ENCODE peak calls at places on chromosomes 16 and 17, in four cellular contexts. One of them, this sample, is unnamed.

GRCh38 chr16:35749253-35750141 is 2290.1 kb downstream of the TP53TG3F start:
- DNase-seq in cardiac muscle cell: no peak
- DNase-seq in cardiac fibroblast: no peak
- DNase-seq in heart right ventricle: no peak
- DNase-seq in this sample: no peak

GRCh38 chr17:77894126-77894956 is 64.2 kb upstream of the TNRC6C start:
- DNase-seq in cardiac muscle cell: no peak
- DNase-seq in heart right ventricle: no peak
- DNase-seq in cardiac fibroblast: no peak
- DNase-seq in this sample: no peak

GRCh38 chr16:1708768-1709180 is 2.8 kb downstream of the MAPK8IP3 start:
- DNase-seq in heart right ventricle: peak
- DNase-seq in cardiac muscle cell: peak
- DNase-seq in cardiac fibroblast: peak
- DNase-seq in this sample: no peak

GRCh38 chr17:38926290-38927070 is 1.1 kb downstream of the LASP1NB start:
- DNase-seq in cardiac muscle cell: no peak
- DNase-seq in cardiac fibroblast: no peak
- DNase-seq in heart right ventricle: no peak
- DNase-seq in this sample: no peak

GRCh38 chr16:11085025-11085485 is 140.7 kb downstream of the CLEC16A start:
- DNase-seq in heart right ventricle: no peak
- DNase-seq in cardiac muscle cell: no peak
- DNase-seq in cardiac fibroblast: no peak
- DNase-seq in this sample: no peak

GRCh38 chr17:42866631-42867575 is 15.9 kb downstream of the AOC3 start:
- DNase-seq in cardiac muscle cell: no peak
- DNase-seq in cardiac fibroblast: no peak
- DNase-seq in heart right ventricle: no peak
- DNase-seq in this sample: no peak

GRCh38 chr16:24309222-24309905 is 53.2 kb downstream of the CACNG3 start:
- DNase-seq in cardiac fibroblast: peak
- DNase-seq in heart right ventricle: no peak
- DNase-seq in cardiac muscle cell: no peak
- DNase-seq in this sample: no peak

GRCh38 chr16:88650749-88651275 is at the start of gene CYBA:
- DNase-seq in cardiac muscle cell: peak
- DNase-seq in cardiac fibroblast: peak
- DNase-seq in heart right ventricle: peak
- DNase-seq in this sample: no peak

GRCh38 chr16:56424791-56425438 is 430 bp downstream of the AMFR start:
- DNase-seq in cardiac fibroblast: no peak
- DNase-seq in heart right ventricle: peak
- DNase-seq in cardiac muscle cell: peak
- DNase-seq in this sample: peak

GRCh38 chr16:81585785-81586184 is 141.2 kb downstream of the CMIP start:
- DNase-seq in cardiac fibroblast: peak
- DNase-seq in heart right ventricle: no peak
- DNase-seq in cardiac muscle cell: peak
- DNase-seq in this sample: no peak

GRCh38 chr17:41394254-41395016 is 3.0 kb downstream of the KRT31 start:
- DNase-seq in heart right ventricle: no peak
- DNase-seq in cardiac muscle cell: no peak
- DNase-seq in cardiac fibroblast: no peak
- DNase-seq in this sample: no peak

GRCh38 chr16:84144301-84144858 is 597 bp downstream of the HSDL1 start:
- DNase-seq in cardiac fibroblast: peak
- DNase-seq in heart right ventricle: peak
- DNase-seq in cardiac muscle cell: peak
- DNase-seq in this sample: peak

GRCh38 chr17:72538443-72538842 is 417.6 kb downstream of the SOX9 start:
- DNase-seq in cardiac fibroblast: no peak
- DNase-seq in heart right ventricle: no peak
- DNase-seq in cardiac muscle cell: no peak
- DNase-seq in this sample: no peak

GRCh38 chr16:57637020-57637419 is 8.6 kb downstream of the ADGRG1 start:
- DNase-seq in heart right ventricle: no peak
- DNase-seq in cardiac fibroblast: peak
- DNase-seq in cardiac muscle cell: no peak
- DNase-seq in this sample: no peak

GRCh38 chr17:57943140-57943539 is 12.1 kb downstream of the CUEDC1 start:
- DNase-seq in heart right ventricle: no peak
- DNase-seq in cardiac fibroblast: peak
- DNase-seq in cardiac muscle cell: no peak
- DNase-seq in this sample: no peak

GRCh38 chr16:19315889-19316288 is 30.4 kb downstream of the CLEC19A start:
- DNase-seq in cardiac fibroblast: no peak
- DNase-seq in heart right ventricle: no peak
- DNase-seq in cardiac muscle cell: no peak
- DNase-seq in this sample: no peak

GRCh38 chr17:42124256-42124655 is 1.7 kb downstream of the HSPB9 start:
- DNase-seq in cardiac fibroblast: no peak
- DNase-seq in cardiac muscle cell: no peak
- DNase-seq in heart right ventricle: no peak
- DNase-seq in this sample: no peak

GRCh38 chr17:8443756-8444155 is 8.1 kb downstream of the NDEL1 start:
- DNase-seq in cardiac muscle cell: no peak
- DNase-seq in cardiac fibroblast: no peak
- DNase-seq in heart right ventricle: no peak
- DNase-seq in this sample: no peak

GRCh38 chr17:12987120-12987519 is 30.7 kb downstream of the ELAC2 start:
- DNase-seq in cardiac fibroblast: no peak
- DNase-seq in heart right ventricle: no peak
- DNase-seq in cardiac muscle cell: no peak
- DNase-seq in this sample: no peak

GRCh38 chr16:17204248-17205043 is 266.3 kb downstream of the XYLT1 start:
- DNase-seq in cardiac fibroblast: no peak
- DNase-seq in heart right ventricle: no peak
- DNase-seq in cardiac muscle cell: no peak
- DNase-seq in this sample: no peak

GRCh38 chr17:44348234-44348987 is 3.3 kb downstream of the GRN start:
- DNase-seq in cardiac muscle cell: no peak
- DNase-seq in cardiac fibroblast: peak
- DNase-seq in heart right ventricle: no peak
- DNase-seq in this sample: no peak

GRCh38 chr16:25832288-25832687 is 140.5 kb downstream of the HS3ST4 start:
- DNase-seq in cardiac muscle cell: no peak
- DNase-seq in heart right ventricle: no peak
- DNase-seq in cardiac fibroblast: no peak
- DNase-seq in this sample: no peak

GRCh38 chr16:25823891-25824290 is 132.1 kb downstream of the HS3ST4 start:
- DNase-seq in cardiac muscle cell: no peak
- DNase-seq in cardiac fibroblast: peak
- DNase-seq in heart right ventricle: no peak
- DNase-seq in this sample: no peak

GRCh38 chr16:25834101-25834500 is 142.3 kb downstream of the HS3ST4 start:
- DNase-seq in heart right ventricle: no peak
- DNase-seq in cardiac muscle cell: no peak
- DNase-seq in cardiac fibroblast: no peak
- DNase-seq in this sample: no peak

GRCh38 chr16:25827709-25828108 is 135.9 kb downstream of the HS3ST4 start:
- DNase-seq in cardiac muscle cell: no peak
- DNase-seq in heart right ventricle: no peak
- DNase-seq in cardiac fibroblast: no peak
- DNase-seq in this sample: no peak

GRCh38 chr16:25828510-25828909 is 136.8 kb downstream of the HS3ST4 start:
- DNase-seq in heart right ventricle: no peak
- DNase-seq in cardiac fibroblast: no peak
- DNase-seq in cardiac muscle cell: no peak
- DNase-seq in this sample: no peak
- TF ChIP-seq CTCF in heart right ventricle: no peak
- TF ChIP-seq CTCF in cardiac fibroblast: no peak
- TF ChIP-seq CTCF in cardiac muscle cell: no peak
- TF ChIP-seq CTCF in this sample: no peak

GRCh38 chr17:32461853-32462617 is 17.7 kb downstream of the PSMD11 start:
- DNase-seq in heart right ventricle: peak
- DNase-seq in cardiac muscle cell: peak
- DNase-seq in cardiac fibroblast: peak
- DNase-seq in this sample: peak
- TF ChIP-seq CTCF in heart right ventricle: peak
- TF ChIP-seq CTCF in cardiac muscle cell: peak
- TF ChIP-seq CTCF in cardiac fibroblast: peak
- TF ChIP-seq CTCF in this sample: peak

DNA sequence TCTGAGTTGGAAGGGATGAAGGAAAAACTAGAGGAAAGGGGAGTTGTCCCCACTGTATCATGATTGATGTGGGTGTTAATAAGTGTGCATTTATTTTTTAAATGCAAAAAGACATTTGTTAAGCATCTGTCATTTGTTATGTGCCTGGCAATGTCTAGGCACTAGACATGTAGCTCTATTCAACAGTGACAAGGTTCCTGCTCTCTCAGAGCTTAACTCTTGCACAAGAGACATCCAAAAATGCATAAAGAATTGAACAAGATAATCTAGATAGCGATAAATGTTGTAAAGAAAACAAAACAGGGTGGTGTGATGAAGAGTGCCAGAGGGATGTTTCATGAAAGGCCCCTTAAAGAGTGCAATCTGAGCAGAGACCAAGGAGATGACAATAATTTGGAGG is 148.9 kb downstream of the TOX3 start:
- DNase-seq in heart right ventricle: no peak
- DNase-seq in cardiac fibroblast: no peak
- DNase-seq in cardiac muscle cell: no peak
- DNase-seq in this sample: no peak
- TF ChIP-seq CTCF in heart right ventricle: no peak
- TF ChIP-seq CTCF in cardiac fibroblast: no peak
- TF ChIP-seq CTCF in cardiac muscle cell: no peak
- TF ChIP-seq CTCF in this sample: no peak

GRCh38 chr17:75633484-75634375 is 496 bp downstream of the SMIM5 start:
- DNase-seq in heart right ventricle: peak
- DNase-seq in cardiac fibroblast: peak
- DNase-seq in cardiac muscle cell: peak
- DNase-seq in this sample: peak
- TF ChIP-seq CTCF in heart right ventricle: peak
- TF ChIP-seq CTCF in cardiac fibroblast: peak
- TF ChIP-seq CTCF in cardiac muscle cell: peak
- TF ChIP-seq CTCF in this sample: peak